ENCODE peak calls at places on chromosomes 16 and 17, in eight cellular contexts. P is DMS 273 treated with DMSO at 0.1 percent for 48 hours; O is ELR; E is trophoblast cell; M is Daoy; H is T-helper 2 cell; T is activated gamma-delta T cell treated with anti-CD3 and anti-CD28 coated beads, Interleukin-2, amount 50 U/mL, for 16 hours; B is upper lobe of left lung. Q is an unnamed sample.

GRCh38 chr16:88469615-88470395 is 16.7 kb downstream of the ZFPM1 start:
- DNase-seq in T (peak), P (no peak), M (no peak), H (peak), O (no peak), B (no peak), E (no peak), Q (no peak)

GRCh38 chr17:64148017-64148631 is 18.2 kb upstream of the ERN1 start:
- DNase-seq in E (no peak), M (peak), T (no peak), O (peak), H (no peak), B (no peak), P (peak), Q (no peak)

GRCh38 chr17:38871247-38871991 is 1.6 kb downstream of the LASP1 start:
- DNase-seq in E (no peak), O (peak), M (peak), T (peak), H (peak), P (no peak), B (peak), Q (peak)

GRCh38 chr17:72255481-72255880 is 134.7 kb downstream of the SOX9 start:
- DNase-seq in T (no peak), P (no peak), H (no peak), M (no peak), E (no peak), B (no peak), O (no peak), Q (no peak)

GRCh38 chr16:29738514-29738913 is 7.3 kb downstream of the C16orf54 start:
- DNase-seq in T (peak), O (no peak), E (no peak), B (no peak), P (no peak), M (no peak), H (peak), Q (no peak)

GRCh38 chr16:64437706-64438329 is 684.0 kb downstream of the CDH11 start:
- DNase-seq in O (no peak), B (no peak), M (no peak), H (no peak), P (peak), E (no peak), T (no peak), Q (no peak)

GRCh38 chr16:1961651-1962067 is 2.3 kb downstream of the NDUFB10 start:
- DNase-seq in B (no peak), P (peak), E (no peak), T (no peak), H (no peak), M (no peak), O (no peak), Q (no peak)

GRCh38 chr17:4527552-4527951 is 27.6 kb downstream of the MYBBP1A start:
- DNase-seq in T (no peak), B (no peak), M (no peak), O (no peak), H (no peak), P (no peak), E (no peak), Q (no peak)

GRCh38 chr16:27740496-27741201 is 190.7 kb downstream of the KATNIP start:
- DNase-seq in B (no peak), E (no peak), M (peak), P (no peak), T (no peak), O (peak), H (no peak), Q (no peak)

GRCh38 chr16:57613514-57613913 is 14.9 kb upstream of the ADGRG1 start:
- DNase-seq in P (no peak), E (no peak), H (no peak), O (no peak), M (no peak), T (no peak), B (no peak), Q (no peak)

GRCh38 chr17:75908201-75908600 is 3.5 kb upstream of the MRPL38 start:
- DNase-seq in O (no peak), P (no peak), B (peak), T (no peak), E (peak), M (no peak), H (no peak), Q (no peak)

GRCh38 chr17:77640916-77641605 is 317.4 kb upstream of the TNRC6C start:
- DNase-seq in B (no peak), T (no peak), E (no peak), M (no peak), O (no peak), H (no peak), P (no peak), Q (no peak)

GRCh38 chr17:4515501-4515900 is 16.8 kb downstream of the SPNS2 start:
- DNase-seq in M (no peak), B (peak), E (peak), H (no peak), P (no peak), T (no peak), O (no peak), Q (no peak)

GRCh38 chr17:12821376-12821940 is 32.2 kb downstream of the ARHGAP44 start:
- DNase-seq in M (no peak), E (no peak), B (peak), O (peak), P (no peak), H (no peak), T (no peak), Q (no peak)

GRCh38 chr16:31502981-31503380 is 5.2 kb downstream of the RUSF1 start:
- DNase-seq in B (peak), O (no peak), T (no peak), M (no peak), P (no peak), H (no peak), E (no peak), Q (no peak)

GRCh38 chr16:30397056-30397455 is 1.8 kb downstream of the ZNF48 start:
- DNase-seq in M (no peak), H (no peak), B (no peak), P (no peak), O (no peak), T (no peak), E (no peak), Q (no peak)

GRCh38 chr17:72145972-72146755 is 25.3 kb downstream of the SOX9 start:
- DNase-seq in T (no peak), O (peak), M (peak), H (no peak), B (no peak), E (no peak), P (no peak), Q (no peak)

GRCh38 chr16:27759301-27759871 is 209.4 kb downstream of the KATNIP start:
- DNase-seq in M (peak), B (no peak), E (peak), T (no peak), P (no peak), O (peak), H (no peak), Q (no peak)

GRCh38 chr17:61009619-61010018 is 332.0 kb downstream of the BCAS3 start:
- DNase-seq in B (no peak), P (no peak), T (no peak), E (no peak), O (no peak), H (no peak), M (peak), Q (no peak)

GRCh38 chr16:49932449-49932848 is 76.5 kb upstream of the ZNF423 start:
- DNase-seq in B (no peak), O (no peak), M (no peak), T (no peak), P (no peak), E (peak), H (no peak), Q (no peak)

GRCh38 chr16:84955427-84955826 is 55.9 kb downstream of the ZDHHC7 start:
- DNase-seq in M (no peak), T (no peak), E (no peak), H (no peak), O (no peak), P (no peak), B (no peak), Q (no peak)

GRCh38 chr17:50096092-50096491 is 941 bp downstream of the PDK2 start:
- DNase-seq in M (no peak), H (no peak), P (no peak), O (no peak), T (no peak), B (no peak), E (no peak), Q (no peak)

GRCh38 chr16:4414187-4414909 is 2.0 kb downstream of the CORO7 start:
- DNase-seq in E (no peak), M (no peak), H (peak), B (no peak), T (peak), O (no peak), P (no peak), Q (no peak)

GRCh38 chr16:54627616-54628015 is 303.0 kb upstream of the IRX5 start:
- DNase-seq in E (no peak), M (peak), O (peak), B (no peak), P (no peak), H (no peak), T (no peak), Q (no peak)

GRCh38 chr17:4033751-4034251 is 69.6 kb upstream of the ATP2A3 start:
- DNase-seq in B (no peak), E (no peak), T (no peak), H (no peak), O (no peak), P (no peak), M (no peak), Q (no peak)

GRCh38 chr17:66459811-66460270 is 157.4 kb downstream of the PRKCA start:
- DNase-seq in B (peak), O (peak), H (no peak), T (no peak), P (no peak), E (peak), M (peak), Q (peak)

GRCh38 chr16:886802-887731 is 83.7 kb downstream of the LMF1 start:
- DNase-seq in H (no peak), M (no peak), E (no peak), P (no peak), O (no peak), T (no peak), B (no peak), Q (no peak)

GRCh38 chr16:8655184-8655717 is 19.2 kb upstream of the ABAT start:
- DNase-seq in T (no peak), P (no peak), O (peak), B (peak), E (peak), M (no peak), H (no peak), Q (no peak)

GRCh38 chr16:50271148-50272041 is 5.0 kb downstream of the ADCY7 start:
- DNase-seq in H (no peak), P (no peak), O (no peak), B (no peak), T (no peak), E (peak), M (no peak), Q (no peak)

GRCh38 chr16:53913082-53913870 is 209.3 kb downstream of the FTO start:
- DNase-seq in P (no peak), E (no peak), H (no peak), T (no peak), M (peak), B (no peak), O (peak), Q (no peak)

GRCh38 chr16:48426244-48427135 is 41.3 kb upstream of the SIAH1 start:
- DNase-seq in E (no peak), O (no peak), M (peak), T (no peak), P (no peak), B (no peak), H (no peak), Q (no peak)

GRCh38 chr17:76688165-76688622 is 22.6 kb downstream of the MXRA7 start:
- DNase-seq in P (no peak), E (no peak), H (no peak), M (no peak), B (no peak), O (peak), T (no peak), Q (peak)

GRCh38 chr17:32596666-32597065 is 109.9 kb downstream of the CDK5R1 start:
- DNase-seq in H (no peak), O (peak), M (peak), T (no peak), P (peak), E (no peak), B (no peak), Q (peak)

GRCh38 chr17:16962804-16963203 is 9.1 kb downstream of the TNFRSF13B start:
- DNase-seq in H (no peak), O (peak), T (no peak), P (no peak), E (no peak), M (peak), B (no peak), Q (no peak)

GRCh38 chr17:32104158-32104557 is 38.1 kb upstream of the RHOT1 start:
- DNase-seq in B (no peak), O (no peak), T (no peak), E (no peak), P (no peak), H (no peak), M (no peak), Q (no peak)

GRCh38 chr17:80649672-80650338 is 105.2 kb downstream of the RPTOR start:
- DNase-seq in E (no peak), B (no peak), P (no peak), M (peak), H (peak), T (peak), O (peak), Q (peak)

GRCh38 chr16:74190292-74190691 is 106.3 kb upstream of the PSMD7 start:
- DNase-seq in O (no peak), M (no peak), P (no peak), E (no peak), H (no peak), B (no peak), T (no peak), Q (no peak)

GRCh38 chr17:69466905-69467630 is 52.6 kb downstream of the MAP2K6 start:
- DNase-seq in T (no peak), E (no peak), B (no peak), H (no peak), P (peak), M (peak), O (peak), Q (no peak)

Q was measured in HTR-8/SVneo.